ENCODE peak calls at places on chromosomes 3 and 15, in four cellular contexts. W is HepG2, U is K562, Q is H1. S is an unnamed sample.

GRCh38 chr15:40695469-40695910 is 516 bp downstream of the RAD51 start:
- DNase-seq in W (peak), Q (no peak), U (no peak), S (peak)

GRCh38 chr3:54931182-54931581 is 3.3 kb upstream of the LRTM1 start:
- DNase-seq in U (no peak), W (no peak), Q (no peak), S (no peak)

GRCh38 chr15:85030301-85031049 is 48.8 kb downstream of the PDE8A start:
- DNase-seq in U (no peak), W (no peak), Q (no peak), S (no peak)

GRCh38 chr15:91199511-91199910 is 99.5 kb downstream of the SV2B start:
- DNase-seq in Q (no peak), W (no peak), U (no peak), S (no peak)

GRCh38 chr3:167913218-167913902 is 177.8 kb downstream of the SERPINI1 start:
- DNase-seq in W (no peak), Q (no peak), U (no peak), S (peak)

GRCh38 chr15:25905140-25905539 is 42.0 kb upstream of the ATP10A start:
- DNase-seq in Q (no peak), U (no peak), W (no peak), S (no peak)

GRCh38 chr3:138408751-138409161 is 25.7 kb upstream of the ESYT3 start:
- DNase-seq in Q (no peak), U (no peak), W (no peak), S (no peak)

GRCh38 chr3:99484871-99485270 is 153.5 kb upstream of the COL8A1 start:
- DNase-seq in W (no peak), U (no peak), Q (no peak), S (no peak)

GRCh38 chr3:24661060-24661459 is 166.4 kb upstream of the THRB start:
- DNase-seq in W (no peak), U (no peak), Q (no peak), S (no peak)

GRCh38 chr3:137263982-137264777 is 306.4 kb downstream of the IL20RB start:
- DNase-seq in Q (no peak), U (no peak), W (no peak), S (no peak)

GRCh38 chr15:99141943-99142342 is 37.1 kb downstream of the SYNM start:
- DNase-seq in U (no peak), Q (no peak), W (no peak), S (no peak)

GRCh38 chr3:89434621-89435380 is 327.4 kb downstream of the EPHA3 start:
- DNase-seq in W (no peak), U (no peak), Q (no peak), S (no peak)

GRCh38 chr3:44065741-44066140 is 175.9 kb upstream of the TOPAZ1 start:
- DNase-seq in W (no peak), Q (no peak), U (no peak), S (no peak)

GRCh38 chr3:69406156-69406555 is 20.3 kb upstream of the FRMD4B start:
- DNase-seq in W (no peak), U (no peak), Q (no peak), S (no peak)

GRCh38 chr15:85496551-85497545 is 116.4 kb downstream of the AKAP13 start:
- DNase-seq in W (peak), Q (no peak), U (no peak), S (no peak)

GRCh38 chr3:43286886-43287301 is 554 bp downstream of the SNRK start:
- DNase-seq in Q (no peak), U (no peak), W (no peak), S (peak)

GRCh38 chr15:91839867-91840266 is 13.6 kb upstream of the SLCO3A1 start:
- DNase-seq in Q (no peak), W (no peak), U (no peak), S (no peak)

GRCh38 chr3:11088066-11088465 is 66.2 kb upstream of the HRH1 start:
- DNase-seq in U (no peak), W (no peak), Q (no peak), S (no peak)

GRCh38 chr3:10387881-10388621 is 67.1 kb upstream of the SEC13 start:
- DNase-seq in Q (no peak), U (no peak), W (no peak), S (no peak)

GRCh38 chr3:58025824-58026579 is 17.8 kb downstream of the FLNB start:
- DNase-seq in W (peak), U (no peak), Q (no peak), S (peak)

GRCh38 chr3:125644036-125645025 is 49.0 kb upstream of the OSBPL11 start:
- DNase-seq in Q (no peak), W (peak), U (no peak), S (peak)

GRCh38 chr15:39479916-39480315 is 101.0 kb upstream of the THBS1 start:
- DNase-seq in U (no peak), Q (no peak), W (no peak), S (no peak)

GRCh38 chr15:99455796-99456160 is 110.0 kb upstream of the MEF2A start:
- DNase-seq in W (no peak), Q (no peak), U (no peak), S (no peak)

GRCh38 chr15:89776274-89777072 is at the start of gene MESP2:
- DNase-seq in Q (peak), U (peak), W (peak), S (peak)
- TF ChIP-seq JUN in Q (no peak), U (no peak), W (no peak), S (no peak)

GRCh38 chr3:105906834-105907233 is 38.0 kb upstream of the CBLB start:
- DNase-seq in Q (no peak), W (no peak), U (no peak), S (no peak)
- TF ChIP-seq EP300 in Q (no peak), W (no peak), U (no peak), S (no peak)

DNA sequence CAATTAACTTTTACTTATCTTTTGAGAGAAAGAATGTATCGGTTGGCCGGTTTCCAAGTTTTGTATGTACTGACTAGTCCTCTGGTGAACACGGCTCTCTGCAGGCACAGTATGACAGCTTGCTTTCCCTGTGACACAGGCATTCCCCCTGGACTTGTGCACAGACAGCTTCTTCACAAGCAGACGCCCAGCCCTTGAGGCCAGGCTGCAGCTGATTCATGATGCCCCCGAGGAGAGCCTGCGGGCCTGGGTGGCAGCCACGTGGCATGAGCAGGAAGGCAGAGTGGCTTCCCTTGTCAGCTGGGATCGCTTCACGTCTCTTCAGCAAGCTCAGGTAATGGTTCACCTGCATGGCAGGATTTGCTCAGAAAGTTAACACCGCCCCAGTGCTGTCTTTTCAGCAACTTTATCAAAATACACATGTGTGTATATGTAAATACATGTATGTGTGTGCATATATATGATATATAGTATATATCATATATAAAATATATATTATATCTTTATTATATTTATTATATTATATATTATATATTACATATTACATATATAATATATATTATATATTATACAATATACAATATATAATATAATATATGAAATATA is 25.5 kb downstream of the FAN1 start:
- DNase-seq in Q (no peak), U (peak), W (no peak), S (no peak)
- TF ChIP-seq JUN in Q (no peak), U (no peak), W (no peak), S (no peak)

GRCh38 chr3:115420086-115420485 is 203.2 kb upstream of the GAP43 start:
- DNase-seq in W (no peak), U (no peak), Q (no peak), S (no peak)

GRCh38 chr3:115423170-115423569 is 200.1 kb upstream of the GAP43 start:
- DNase-seq in W (no peak), Q (no peak), U (no peak), S (no peak)

GRCh38 chr3:115415246-115415645 is 208.1 kb upstream of the GAP43 start:
- DNase-seq in W (no peak), U (no peak), Q (no peak), S (no peak)

DNA sequence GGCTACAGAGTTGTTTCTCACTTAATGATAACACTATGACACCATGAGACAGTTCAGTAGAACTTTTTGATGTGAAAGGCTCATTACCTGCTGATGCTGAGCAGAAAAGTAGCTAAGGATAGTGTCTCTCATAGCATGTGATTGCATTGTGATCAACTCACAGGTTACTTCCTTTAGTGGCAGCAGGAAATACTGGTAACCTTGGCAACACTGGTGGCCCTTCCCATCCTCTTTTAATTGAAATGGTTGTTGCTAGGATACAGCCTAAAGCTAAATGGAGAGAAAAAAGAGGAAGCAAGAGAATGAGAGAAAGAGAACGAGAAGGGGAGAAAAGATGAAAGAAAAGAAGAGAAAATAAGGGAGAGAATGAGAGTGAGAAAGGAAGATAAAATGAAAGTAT is 204.7 kb upstream of the GAP43 start:
- DNase-seq in U (no peak), W (no peak), Q (no peak), S (no peak)
- TF ChIP-seq EP300 in U (no peak), W (no peak), Q (no peak), S (no peak)

GRCh38 chr3:134054231-134054630 is 24.5 kb upstream of the SLCO2A1 start:
- DNase-seq in Q (no peak), W (no peak), U (no peak), S (no peak)

GRCh38 chr3:134049676-134050075 is 20.0 kb upstream of the SLCO2A1 start:
- DNase-seq in Q (no peak), U (no peak), W (no peak), S (no peak)

GRCh38 chr3:134054881-134055280 is 25.2 kb upstream of the SLCO2A1 start:
- DNase-seq in W (no peak), Q (no peak), U (no peak), S (no peak)

GRCh38 chr3:134055661-134056060 is 25.9 kb upstream of the SLCO2A1 start:
- DNase-seq in Q (no peak), W (no peak), U (no peak), S (no peak)

DNA sequence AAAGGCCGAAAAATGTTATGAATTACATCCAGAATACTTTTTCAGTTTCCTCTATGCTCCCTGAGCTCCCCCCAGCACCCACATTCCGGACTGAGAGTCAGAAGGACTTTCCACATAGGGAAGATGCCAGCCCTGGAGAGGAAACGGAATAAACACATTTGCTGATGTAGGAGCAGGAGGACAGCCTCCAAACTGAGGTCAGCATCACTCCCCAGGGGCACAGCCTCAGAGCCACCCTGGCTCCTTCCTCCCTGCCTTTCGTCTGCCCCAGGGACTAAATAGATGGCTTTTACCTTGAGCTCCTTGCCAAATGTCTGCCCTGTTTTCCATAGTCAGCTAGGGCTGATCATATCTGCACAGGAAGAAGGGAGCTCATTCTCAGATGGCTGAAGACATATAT is 22.6 kb upstream of the SLCO2A1 start:
- DNase-seq in W (no peak), U (no peak), Q (no peak), S (no peak)
- TF ChIP-seq JUN in W (no peak), U (no peak), Q (no peak), S (no peak)

GRCh38 chr3:45814322-45814721 is 18.0 kb upstream of the SLC6A20 start:
- DNase-seq in U (no peak), Q (no peak), W (no peak), S (no peak)

GRCh38 chr3:45821127-45821526 is 20.8 kb downstream of the LZTFL1 start:
- DNase-seq in Q (no peak), W (no peak), U (no peak), S (no peak)

GRCh38 chr3:45819543-45819942 is 22.4 kb downstream of the LZTFL1 start:
- DNase-seq in W (no peak), U (no peak), Q (no peak), S (no peak)

GRCh38 chr3:45816544-45816943 is 20.2 kb upstream of the SLC6A20 start:
- DNase-seq in U (no peak), Q (no peak), W (no peak), S (no peak)

DNA sequence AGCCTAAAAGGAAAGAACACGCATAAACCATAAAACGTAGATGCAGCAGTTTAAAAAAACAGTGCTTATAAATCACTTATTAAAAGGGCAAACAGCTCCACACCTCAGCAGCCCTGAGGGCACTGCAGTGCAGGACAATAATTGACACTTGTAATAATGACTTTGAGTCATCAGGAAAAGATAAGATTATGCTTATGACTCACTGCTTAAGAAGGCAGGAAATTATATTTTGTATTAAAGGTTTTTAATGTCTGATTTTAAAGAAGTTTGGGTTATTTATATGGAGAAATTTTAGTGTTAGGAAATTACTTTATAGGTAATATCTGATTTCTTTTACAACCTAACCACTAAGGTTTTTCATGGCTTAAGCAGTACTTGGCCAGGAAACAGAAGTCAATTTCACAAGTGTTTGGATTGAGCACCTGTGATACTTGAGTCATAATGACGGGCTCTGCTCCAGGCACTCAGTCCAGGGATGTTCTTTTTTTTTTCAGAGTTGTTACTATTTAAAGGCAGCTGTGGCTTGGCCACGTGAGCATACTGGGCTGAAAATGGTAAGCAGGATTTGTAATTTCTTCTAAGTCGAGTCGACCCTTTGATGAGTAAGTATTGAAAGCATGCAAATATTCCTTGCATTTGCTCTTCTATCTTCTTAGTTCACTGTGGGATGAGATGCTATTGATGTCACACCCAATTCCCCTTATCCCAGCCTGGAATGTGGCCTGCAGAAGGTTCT is 21.6 kb upstream of the SLC6A20 start:
- DNase-seq in U (no peak), Q (no peak), W (no peak), S (peak)
- TF ChIP-seq EP300 in U (no peak), Q (no peak), W (no peak), S (no peak)

GRCh38 chr3:31848921-31849320 is 132.1 kb downstream of the OSBPL10 start:
- DNase-seq in U (no peak), W (peak), Q (no peak), S (no peak)
- TF ChIP-seq JUN in U (no peak), W (no peak), Q (no peak), S (no peak)

DNA sequence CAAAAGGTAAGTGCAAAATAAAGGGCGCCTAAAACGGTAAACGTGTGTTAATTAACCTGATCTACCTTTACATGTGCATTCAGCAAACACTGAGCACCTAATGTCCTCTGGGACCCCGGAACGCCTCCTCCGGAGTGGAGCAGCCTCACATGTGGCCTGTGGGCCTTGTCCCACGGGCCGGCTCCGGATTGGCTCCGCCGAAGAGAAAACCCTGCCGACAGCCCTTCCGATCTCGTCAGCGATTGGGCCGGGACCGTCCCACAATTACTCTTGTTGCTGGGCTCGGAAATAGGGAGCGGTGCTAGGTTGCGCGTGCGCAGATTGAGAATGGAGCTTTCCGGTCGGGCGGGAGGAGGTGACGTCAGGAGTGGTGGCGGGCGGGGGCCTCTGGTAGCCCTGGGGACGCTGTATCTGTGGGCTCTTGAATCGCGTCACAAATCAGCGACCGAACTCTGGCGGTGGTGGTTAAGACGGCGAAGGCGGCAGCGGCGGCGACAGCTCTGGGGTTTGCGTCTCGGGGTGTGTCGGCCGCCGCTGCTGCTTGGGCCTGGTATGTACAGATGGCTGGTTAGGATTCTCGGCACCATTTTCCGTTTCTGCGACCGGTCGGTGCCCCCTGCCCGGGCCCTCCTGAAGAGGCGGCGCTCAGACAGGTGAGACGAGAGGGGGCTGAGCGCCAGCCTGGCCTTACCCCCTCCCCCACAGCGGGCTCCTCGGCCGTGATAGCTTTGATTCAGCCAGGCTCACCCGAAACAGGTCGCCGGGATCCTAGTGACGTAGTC is at the start of gene SENP2:
- DNase-seq in U (peak), Q (peak), W (peak), S (peak)
- TF ChIP-seq EP300 in U (no peak), Q (no peak), W (no peak), S (no peak)